ENCODE peak calls at places on chromosomes 6 and 20, in nine cellular contexts. One of them, this sample, is unnamed. For H3K4me1, the result is how much of the 10 kb centered on the place peaks cover.

GRCh38 chr6:137870286-137870685 is 3.2 kb downstream of the TNFAIP3 start:
- DNase-seq in suprapubic skin: no peak
- DNase-seq in uterus: no peak
- DNase-seq in esophagus squamous epithelium: no peak
- DNase-seq in upper lobe of left lung: no peak
- DNase-seq in adrenal gland: no peak
- DNase-seq in tibial nerve: no peak
- DNase-seq in transverse colon: no peak
- DNase-seq in sigmoid colon: no peak
- DNase-seq in this sample: no peak

GRCh38 chr6:28589234-28589951 is 63.7 kb downstream of the GPX5 start:
- DNase-seq in suprapubic skin: no peak
- DNase-seq in uterus: peak
- DNase-seq in esophagus squamous epithelium: no peak
- DNase-seq in upper lobe of left lung: no peak
- DNase-seq in adrenal gland: peak
- DNase-seq in tibial nerve: no peak
- DNase-seq in transverse colon: peak
- DNase-seq in sigmoid colon: no peak
- DNase-seq in this sample: peak

GRCh38 chr20:5002077-5002413 is 735 bp upstream of the SLC23A2 start:
- DNase-seq in suprapubic skin: no peak
- DNase-seq in uterus: peak
- DNase-seq in esophagus squamous epithelium: no peak
- DNase-seq in upper lobe of left lung: no peak
- DNase-seq in adrenal gland: no peak
- DNase-seq in tibial nerve: no peak
- DNase-seq in transverse colon: no peak
- DNase-seq in sigmoid colon: no peak
- DNase-seq in this sample: peak

GRCh38 chr6:155347800-155348199 is 33.5 kb upstream of the TFB1M start:
- DNase-seq in suprapubic skin: no peak
- DNase-seq in uterus: no peak
- DNase-seq in esophagus squamous epithelium: no peak
- DNase-seq in upper lobe of left lung: no peak
- DNase-seq in adrenal gland: no peak
- DNase-seq in tibial nerve: no peak
- DNase-seq in transverse colon: no peak
- DNase-seq in sigmoid colon: no peak
- DNase-seq in this sample: no peak

GRCh38 chr6:35605600-35605999 is 83.1 kb downstream of the FKBP5 start:
- DNase-seq in suprapubic skin: no peak
- DNase-seq in uterus: no peak
- DNase-seq in esophagus squamous epithelium: no peak
- DNase-seq in upper lobe of left lung: no peak
- DNase-seq in adrenal gland: no peak
- DNase-seq in tibial nerve: no peak
- DNase-seq in transverse colon: no peak
- DNase-seq in sigmoid colon: no peak
- DNase-seq in this sample: no peak

GRCh38 chr6:32815115-32815514 is 1.7 kb downstream of the HLA-DOB start:
- DNase-seq in suprapubic skin: no peak
- DNase-seq in uterus: no peak
- DNase-seq in esophagus squamous epithelium: no peak
- DNase-seq in upper lobe of left lung: no peak
- DNase-seq in adrenal gland: no peak
- DNase-seq in tibial nerve: no peak
- DNase-seq in transverse colon: no peak
- DNase-seq in sigmoid colon: no peak
- DNase-seq in this sample: no peak

GRCh38 chr6:110625883-110626282 is 149.5 kb upstream of the SLC22A16 start:
- DNase-seq in suprapubic skin: no peak
- DNase-seq in uterus: no peak
- DNase-seq in esophagus squamous epithelium: no peak
- DNase-seq in upper lobe of left lung: no peak
- DNase-seq in adrenal gland: no peak
- DNase-seq in tibial nerve: no peak
- DNase-seq in transverse colon: no peak
- DNase-seq in sigmoid colon: no peak
- DNase-seq in this sample: no peak

GRCh38 chr6:108145639-108146038 is 20.2 kb upstream of the NR2E1 start:
- DNase-seq in suprapubic skin: no peak
- DNase-seq in uterus: no peak
- DNase-seq in esophagus squamous epithelium: no peak
- DNase-seq in upper lobe of left lung: no peak
- DNase-seq in adrenal gland: no peak
- DNase-seq in tibial nerve: no peak
- DNase-seq in transverse colon: no peak
- DNase-seq in sigmoid colon: no peak
- DNase-seq in this sample: no peak

GRCh38 chr20:21719592-21720214 is 14.2 kb downstream of the PAX1 start:
- DNase-seq in suprapubic skin: no peak
- DNase-seq in uterus: peak
- DNase-seq in esophagus squamous epithelium: no peak
- DNase-seq in upper lobe of left lung: no peak
- DNase-seq in adrenal gland: peak
- DNase-seq in tibial nerve: peak
- DNase-seq in transverse colon: peak
- DNase-seq in sigmoid colon: peak
- DNase-seq in this sample: peak

GRCh38 chr20:11452326-11452725 is 465.4 kb upstream of the BTBD3 start:
- DNase-seq in suprapubic skin: no peak
- DNase-seq in uterus: no peak
- DNase-seq in esophagus squamous epithelium: no peak
- DNase-seq in upper lobe of left lung: no peak
- DNase-seq in adrenal gland: no peak
- DNase-seq in tibial nerve: no peak
- DNase-seq in transverse colon: no peak
- DNase-seq in sigmoid colon: no peak
- DNase-seq in this sample: no peak

GRCh38 chr20:51346686-51347485 is 195.6 kb downstream of the NFATC2 start:
- DNase-seq in suprapubic skin: peak
- DNase-seq in uterus: no peak
- DNase-seq in esophagus squamous epithelium: no peak
- DNase-seq in upper lobe of left lung: no peak
- DNase-seq in adrenal gland: no peak
- DNase-seq in tibial nerve: no peak
- DNase-seq in transverse colon: no peak
- DNase-seq in sigmoid colon: peak
- DNase-seq in this sample: no peak

DNA sequence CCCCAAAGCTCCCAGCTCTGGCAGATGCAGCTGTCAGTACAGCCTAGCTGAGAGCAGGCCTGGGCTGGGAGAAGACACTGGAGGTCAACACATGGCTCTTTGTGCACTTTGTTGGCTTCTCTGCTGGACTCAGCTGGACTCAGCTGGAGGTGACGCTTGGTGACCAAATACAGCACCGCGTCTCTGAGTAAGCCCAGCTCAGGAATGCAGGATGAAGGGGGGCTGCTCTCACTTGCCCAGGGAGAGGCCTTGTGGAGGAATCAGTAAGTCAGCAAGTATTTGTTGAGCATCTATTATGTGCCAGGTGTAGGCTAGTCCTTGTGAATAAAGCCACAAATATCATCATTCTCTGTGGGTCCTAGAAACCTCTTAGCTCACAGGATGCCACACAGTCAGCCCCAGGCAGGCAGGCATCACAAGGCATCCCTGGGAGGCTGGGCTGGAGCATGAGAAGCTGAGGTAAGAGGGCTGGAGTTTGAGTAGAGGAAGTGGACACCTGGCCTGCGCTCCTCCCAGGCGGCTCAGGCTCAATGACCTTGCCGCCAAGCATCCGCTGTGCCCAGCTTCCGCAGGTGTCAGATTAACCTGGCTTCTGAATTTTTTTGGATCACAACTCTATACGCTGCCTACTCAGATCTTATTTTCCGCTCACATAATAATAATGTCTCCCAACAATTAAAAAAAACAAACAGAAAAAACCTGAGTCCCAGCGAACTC is 95.4 kb downstream of the TMEM170B start:
- DNase-seq in suprapubic skin: no peak
- DNase-seq in uterus: no peak
- DNase-seq in esophagus squamous epithelium: no peak
- DNase-seq in upper lobe of left lung: peak
- DNase-seq in adrenal gland: no peak
- DNase-seq in tibial nerve: no peak
- DNase-seq in transverse colon: no peak
- DNase-seq in sigmoid colon: no peak
- DNase-seq in this sample: peak
- TF ChIP-seq POLR2A in suprapubic skin: no peak
- TF ChIP-seq POLR2A in uterus: no peak
- TF ChIP-seq POLR2A in esophagus squamous epithelium: no peak
- TF ChIP-seq POLR2A in upper lobe of left lung: no peak
- TF ChIP-seq POLR2A in adrenal gland: no peak
- TF ChIP-seq POLR2A in tibial nerve: no peak
- TF ChIP-seq POLR2A in transverse colon: no peak
- TF ChIP-seq POLR2A in sigmoid colon: no peak
- TF ChIP-seq POLR2A in this sample: no peak

DNA sequence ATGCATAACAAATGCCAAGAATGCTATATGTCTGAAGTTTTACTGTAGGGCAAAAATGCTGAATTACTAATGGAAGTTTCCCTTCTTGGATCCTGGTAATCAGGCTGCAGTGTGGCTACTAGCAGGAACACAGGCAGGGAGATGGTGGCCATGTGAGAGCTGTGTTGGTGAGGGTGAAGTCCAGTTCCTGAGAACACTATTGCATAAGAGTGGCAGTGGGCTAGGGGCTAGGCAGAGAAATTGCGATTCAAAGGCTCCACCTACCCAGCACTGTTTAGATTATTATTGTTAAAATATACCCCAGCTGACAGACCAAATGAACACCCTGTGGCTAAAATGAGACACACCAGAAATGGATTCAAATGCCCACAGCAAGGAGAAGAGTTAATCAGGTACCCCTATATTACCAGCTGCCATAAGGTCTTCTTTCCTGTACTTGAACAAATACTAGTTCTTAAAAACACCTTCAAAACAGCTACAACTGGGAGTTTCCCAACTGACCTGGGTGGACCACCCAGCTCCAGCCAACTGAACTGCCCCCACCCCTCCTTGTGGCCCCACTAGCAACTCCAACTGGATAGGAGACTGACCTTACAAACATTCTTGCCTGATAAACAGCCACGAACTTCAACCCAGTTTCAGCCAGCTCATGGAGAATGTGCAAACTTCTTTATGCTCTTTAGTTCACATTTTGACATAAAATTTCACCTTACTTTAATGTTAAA is 644.1 kb downstream of the EPM2A start:
- DNase-seq in suprapubic skin: no peak
- DNase-seq in uterus: no peak
- DNase-seq in esophagus squamous epithelium: no peak
- DNase-seq in upper lobe of left lung: no peak
- DNase-seq in adrenal gland: no peak
- DNase-seq in tibial nerve: no peak
- DNase-seq in transverse colon: no peak
- DNase-seq in sigmoid colon: no peak
- DNase-seq in this sample: no peak
- H3K27ac ChIP-seq in suprapubic skin: no peak
- H3K27ac ChIP-seq in uterus: no peak
- H3K27ac ChIP-seq in esophagus squamous epithelium: no peak
- H3K27ac ChIP-seq in upper lobe of left lung: no peak
- H3K27ac ChIP-seq in adrenal gland: no peak
- H3K27ac ChIP-seq in tibial nerve: no peak
- H3K27ac ChIP-seq in transverse colon: no peak
- H3K27ac ChIP-seq in sigmoid colon: no peak
- H3K27ac ChIP-seq in this sample: no peak

GRCh38 chr6:25170640-25171039 is 108.5 kb upstream of the CARMIL1 start:
- DNase-seq in suprapubic skin: no peak
- DNase-seq in uterus: no peak
- DNase-seq in esophagus squamous epithelium: no peak
- DNase-seq in upper lobe of left lung: no peak
- DNase-seq in adrenal gland: no peak
- DNase-seq in tibial nerve: no peak
- DNase-seq in transverse colon: no peak
- DNase-seq in sigmoid colon: no peak
- DNase-seq in this sample: no peak

GRCh38 chr6:25166955-25167753 is 112.0 kb upstream of the CARMIL1 start:
- DNase-seq in suprapubic skin: no peak
- DNase-seq in uterus: no peak
- DNase-seq in esophagus squamous epithelium: no peak
- DNase-seq in upper lobe of left lung: no peak
- DNase-seq in adrenal gland: no peak
- DNase-seq in tibial nerve: no peak
- DNase-seq in transverse colon: no peak
- DNase-seq in sigmoid colon: no peak
- DNase-seq in this sample: no peak

GRCh38 chr6:25171301-25171700 is 107.9 kb upstream of the CARMIL1 start:
- DNase-seq in suprapubic skin: no peak
- DNase-seq in uterus: no peak
- DNase-seq in esophagus squamous epithelium: no peak
- DNase-seq in upper lobe of left lung: no peak
- DNase-seq in adrenal gland: no peak
- DNase-seq in tibial nerve: no peak
- DNase-seq in transverse colon: no peak
- DNase-seq in sigmoid colon: no peak
- DNase-seq in this sample: no peak

GRCh38 chr6:25168637-25169036 is 110.5 kb upstream of the CARMIL1 start:
- DNase-seq in suprapubic skin: no peak
- DNase-seq in uterus: no peak
- DNase-seq in esophagus squamous epithelium: no peak
- DNase-seq in upper lobe of left lung: no peak
- DNase-seq in adrenal gland: no peak
- DNase-seq in tibial nerve: no peak
- DNase-seq in transverse colon: no peak
- DNase-seq in sigmoid colon: no peak
- DNase-seq in this sample: no peak

DNA sequence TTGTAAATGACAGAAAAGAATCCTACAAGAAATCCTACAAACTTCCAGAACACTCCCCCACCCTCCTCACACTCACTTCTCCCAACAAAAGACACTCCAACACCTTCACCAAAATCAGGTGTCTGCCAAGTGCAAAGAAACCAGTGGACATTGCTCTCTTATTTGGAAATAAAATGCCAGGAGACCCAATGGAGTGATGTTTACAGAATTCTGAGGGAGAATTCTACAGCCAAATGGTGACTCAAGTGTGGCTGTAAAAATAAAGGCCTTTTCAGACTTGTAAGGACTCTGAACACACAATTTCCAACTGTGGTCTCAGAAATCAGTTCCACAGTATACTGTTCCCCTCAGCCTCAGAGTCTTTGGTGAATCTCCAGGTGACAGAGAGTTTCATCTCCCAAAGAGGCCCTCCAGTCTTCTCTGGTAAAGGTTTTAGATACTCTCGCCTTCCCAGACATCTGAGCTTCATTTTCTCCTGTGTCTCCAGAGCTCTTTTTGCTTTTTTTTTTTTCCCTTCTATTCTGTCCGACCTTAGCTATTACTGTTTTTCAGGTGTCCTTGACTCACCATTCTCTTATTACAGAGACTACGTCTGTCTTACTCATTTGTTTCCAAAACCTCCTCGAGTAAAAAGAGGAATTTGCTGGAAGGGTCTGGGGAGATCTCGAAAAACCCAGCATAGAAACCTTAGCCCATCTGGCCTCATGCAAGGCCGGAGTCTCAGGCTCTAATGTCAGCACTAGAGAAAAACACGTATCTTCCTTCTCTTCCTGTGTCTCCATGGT is 109.4 kb upstream of the CARMIL1 start:
- DNase-seq in suprapubic skin: no peak
- DNase-seq in uterus: no peak
- DNase-seq in esophagus squamous epithelium: no peak
- DNase-seq in upper lobe of left lung: no peak
- DNase-seq in adrenal gland: peak
- DNase-seq in tibial nerve: no peak
- DNase-seq in transverse colon: no peak
- DNase-seq in sigmoid colon: no peak
- DNase-seq in this sample: no peak
- H3K4me1 ChIP-seq in suprapubic skin: half or more
- H3K4me1 ChIP-seq in uterus: under half
- H3K4me1 ChIP-seq in esophagus squamous epithelium: half or more
- H3K4me1 ChIP-seq in upper lobe of left lung: under half
- H3K4me1 ChIP-seq in adrenal gland: under half
- H3K4me1 ChIP-seq in tibial nerve: under half
- H3K4me1 ChIP-seq in transverse colon: under half
- H3K4me1 ChIP-seq in sigmoid colon: under half
- H3K4me1 ChIP-seq in this sample: under half

GRCh38 chr6:41733707-41734665 is 1.4 kb downstream of the TFEB start:
- DNase-seq in suprapubic skin: peak
- DNase-seq in uterus: peak
- DNase-seq in esophagus squamous epithelium: no peak
- DNase-seq in upper lobe of left lung: peak
- DNase-seq in adrenal gland: peak
- DNase-seq in tibial nerve: peak
- DNase-seq in transverse colon: peak
- DNase-seq in sigmoid colon: peak
- DNase-seq in this sample: peak
- TF ChIP-seq POLR2A in suprapubic skin: no peak
- TF ChIP-seq POLR2A in uterus: no peak
- TF ChIP-seq POLR2A in esophagus squamous epithelium: peak
- TF ChIP-seq POLR2A in upper lobe of left lung: no peak
- TF ChIP-seq POLR2A in adrenal gland: peak
- TF ChIP-seq POLR2A in tibial nerve: peak
- TF ChIP-seq POLR2A in transverse colon: peak
- TF ChIP-seq POLR2A in sigmoid colon: no peak
- TF ChIP-seq POLR2A in this sample: peak